ENCODE peak calls at places on chromosomes 6 and 20, in eight cellular contexts. One of them, this sample, is unnamed.
A peak's percentile ranks its signal among the peaks of the same experiment; 100 is the strongest.

GRCh38 chr6:116111552-116112528 is 11.2 kb downstream of the NT5DC1 start:
- DNase-seq in Calu3: peak; percentile 46
- DNase-seq in heart right ventricle: no peak
- DNase-seq in endothelial cell: peak; percentile 56
- DNase-seq in activated CD8-positive, alpha-beta T cell treated with anti-CD3 and anti-CD28 coated beads for 36 hours: peak; percentile 69
- DNase-seq in CD4-positive, alpha-beta T cell: no peak
- DNase-seq in fibroblast of pulmonary artery: peak; percentile 65
- DNase-seq in GM23338: peak; percentile 84
- DNase-seq in this sample: peak; percentile 71

GRCh38 chr20:11677445-11678235 is 240.1 kb upstream of the BTBD3 start:
- DNase-seq in Calu3: no peak
- DNase-seq in heart right ventricle: no peak
- DNase-seq in endothelial cell: no peak
- DNase-seq in activated CD8-positive, alpha-beta T cell treated with anti-CD3 and anti-CD28 coated beads for 36 hours: no peak
- DNase-seq in CD4-positive, alpha-beta T cell: no peak
- DNase-seq in fibroblast of pulmonary artery: no peak
- DNase-seq in GM23338: no peak
- DNase-seq in this sample: no peak

GRCh38 chr6:13026100-13026499 is 302.2 kb downstream of the TBC1D7 start:
- DNase-seq in Calu3: no peak
- DNase-seq in heart right ventricle: no peak
- DNase-seq in endothelial cell: no peak
- DNase-seq in activated CD8-positive, alpha-beta T cell treated with anti-CD3 and anti-CD28 coated beads for 36 hours: no peak
- DNase-seq in CD4-positive, alpha-beta T cell: no peak
- DNase-seq in fibroblast of pulmonary artery: no peak
- DNase-seq in GM23338: no peak
- DNase-seq in this sample: no peak

GRCh38 chr20:24605937-24606455 is 136.6 kb downstream of the SYNDIG1 start:
- DNase-seq in Calu3: no peak
- DNase-seq in heart right ventricle: no peak
- DNase-seq in endothelial cell: no peak
- DNase-seq in activated CD8-positive, alpha-beta T cell treated with anti-CD3 and anti-CD28 coated beads for 36 hours: no peak
- DNase-seq in CD4-positive, alpha-beta T cell: no peak
- DNase-seq in fibroblast of pulmonary artery: no peak
- DNase-seq in GM23338: no peak
- DNase-seq in this sample: no peak

GRCh38 chr6:57075092-57075491 is 14.9 kb upstream of the ZNF451 start:
- DNase-seq in Calu3: no peak
- DNase-seq in heart right ventricle: no peak
- DNase-seq in endothelial cell: no peak
- DNase-seq in activated CD8-positive, alpha-beta T cell treated with anti-CD3 and anti-CD28 coated beads for 36 hours: no peak
- DNase-seq in CD4-positive, alpha-beta T cell: no peak
- DNase-seq in fibroblast of pulmonary artery: no peak
- DNase-seq in GM23338: no peak
- DNase-seq in this sample: no peak

GRCh38 chr6:136201735-136202134 is 48.4 kb downstream of the MTFR2 start:
- DNase-seq in Calu3: no peak
- DNase-seq in heart right ventricle: no peak
- DNase-seq in endothelial cell: no peak
- DNase-seq in activated CD8-positive, alpha-beta T cell treated with anti-CD3 and anti-CD28 coated beads for 36 hours: no peak
- DNase-seq in CD4-positive, alpha-beta T cell: no peak
- DNase-seq in fibroblast of pulmonary artery: no peak
- DNase-seq in GM23338: no peak
- DNase-seq in this sample: peak; percentile 28

GRCh38 chr6:134171517-134171916 is 119.1 kb upstream of the SLC2A12 start:
- DNase-seq in Calu3: no peak
- DNase-seq in heart right ventricle: no peak
- DNase-seq in endothelial cell: no peak
- DNase-seq in activated CD8-positive, alpha-beta T cell treated with anti-CD3 and anti-CD28 coated beads for 36 hours: no peak
- DNase-seq in CD4-positive, alpha-beta T cell: no peak
- DNase-seq in fibroblast of pulmonary artery: peak; percentile 69
- DNase-seq in GM23338: no peak
- DNase-seq in this sample: no peak

GRCh38 chr6:52596371-52597028 is 19.6 kb upstream of the TRAM2 start:
- DNase-seq in Calu3: no peak
- DNase-seq in heart right ventricle: no peak
- DNase-seq in endothelial cell: no peak
- DNase-seq in activated CD8-positive, alpha-beta T cell treated with anti-CD3 and anti-CD28 coated beads for 36 hours: no peak
- DNase-seq in CD4-positive, alpha-beta T cell: no peak
- DNase-seq in fibroblast of pulmonary artery: peak; percentile 89
- DNase-seq in GM23338: no peak
- DNase-seq in this sample: peak; percentile 44

GRCh38 chr6:14444296-14444993 is 326.9 kb downstream of the CD83 start:
- DNase-seq in Calu3: no peak
- DNase-seq in heart right ventricle: no peak
- DNase-seq in endothelial cell: no peak
- DNase-seq in activated CD8-positive, alpha-beta T cell treated with anti-CD3 and anti-CD28 coated beads for 36 hours: no peak
- DNase-seq in CD4-positive, alpha-beta T cell: no peak
- DNase-seq in fibroblast of pulmonary artery: no peak
- DNase-seq in GM23338: no peak
- DNase-seq in this sample: no peak

GRCh38 chr6:26235240-26235730 is 129.7 kb upstream of the BTN3A2 start:
- DNase-seq in Calu3: no peak
- DNase-seq in heart right ventricle: no peak
- DNase-seq in endothelial cell: no peak
- DNase-seq in activated CD8-positive, alpha-beta T cell treated with anti-CD3 and anti-CD28 coated beads for 36 hours: no peak
- DNase-seq in CD4-positive, alpha-beta T cell: no peak
- DNase-seq in fibroblast of pulmonary artery: peak; percentile 41
- DNase-seq in GM23338: no peak
- DNase-seq in this sample: no peak

GRCh38 chr6:56347526-56347925 is 100.1 kb upstream of the COL21A1 start:
- DNase-seq in Calu3: no peak
- DNase-seq in heart right ventricle: no peak
- DNase-seq in endothelial cell: no peak
- DNase-seq in activated CD8-positive, alpha-beta T cell treated with anti-CD3 and anti-CD28 coated beads for 36 hours: no peak
- DNase-seq in CD4-positive, alpha-beta T cell: no peak
- DNase-seq in fibroblast of pulmonary artery: no peak
- DNase-seq in GM23338: no peak
- DNase-seq in this sample: peak; percentile 20

GRCh38 chr6:37866590-37867507 is 47.3 kb downstream of the ZFAND3 start:
- DNase-seq in Calu3: no peak
- DNase-seq in heart right ventricle: no peak
- DNase-seq in endothelial cell: no peak
- DNase-seq in activated CD8-positive, alpha-beta T cell treated with anti-CD3 and anti-CD28 coated beads for 36 hours: no peak
- DNase-seq in CD4-positive, alpha-beta T cell: no peak
- DNase-seq in fibroblast of pulmonary artery: no peak
- DNase-seq in GM23338: no peak
- DNase-seq in this sample: peak; percentile 28

GRCh38 chr6:142301421-142302391 is at the start of gene ADGRG6:
- DNase-seq in Calu3: peak; percentile 77
- DNase-seq in heart right ventricle: peak; percentile 17
- DNase-seq in endothelial cell: peak; percentile 28
- DNase-seq in activated CD8-positive, alpha-beta T cell treated with anti-CD3 and anti-CD28 coated beads for 36 hours: peak; percentile 65
- DNase-seq in CD4-positive, alpha-beta T cell: peak; percentile 25
- DNase-seq in fibroblast of pulmonary artery: no peak
- DNase-seq in GM23338: peak; percentile 87
- DNase-seq in this sample: peak; percentile 66

GRCh38 chr6:43009124-43009523 is 4.6 kb downstream of the MEA1 start:
- DNase-seq in Calu3: peak; percentile 68
- DNase-seq in heart right ventricle: peak; percentile 42
- DNase-seq in endothelial cell: peak; percentile 31
- DNase-seq in activated CD8-positive, alpha-beta T cell treated with anti-CD3 and anti-CD28 coated beads for 36 hours: peak; percentile 70
- DNase-seq in CD4-positive, alpha-beta T cell: peak; percentile 31
- DNase-seq in fibroblast of pulmonary artery: peak; percentile 59
- DNase-seq in GM23338: peak; percentile 50
- DNase-seq in this sample: peak; percentile 46
- TF ChIP-seq CTCF in Calu3: peak; percentile 68
- TF ChIP-seq CTCF in heart right ventricle: peak; percentile 54
- TF ChIP-seq CTCF in endothelial cell: no peak
- TF ChIP-seq CTCF in activated CD8-positive, alpha-beta T cell treated with anti-CD3 and anti-CD28 coated beads for 36 hours: peak; percentile 35
- TF ChIP-seq CTCF in CD4-positive, alpha-beta T cell: no peak
- TF ChIP-seq CTCF in fibroblast of pulmonary artery: peak; percentile 60
- TF ChIP-seq CTCF in GM23338: peak; percentile 64
- TF ChIP-seq CTCF in this sample: peak; percentile 51

GRCh38 chr6:129469070-129469662 is 240.8 kb downstream of the ARHGAP18 start:
- DNase-seq in Calu3: no peak
- DNase-seq in heart right ventricle: no peak
- DNase-seq in endothelial cell: no peak
- DNase-seq in activated CD8-positive, alpha-beta T cell treated with anti-CD3 and anti-CD28 coated beads for 36 hours: no peak
- DNase-seq in CD4-positive, alpha-beta T cell: no peak
- DNase-seq in fibroblast of pulmonary artery: peak; percentile 19
- DNase-seq in GM23338: no peak
- DNase-seq in this sample: peak; percentile 27
- TF ChIP-seq CTCF in Calu3: no peak
- TF ChIP-seq CTCF in heart right ventricle: no peak
- TF ChIP-seq CTCF in endothelial cell: no peak
- TF ChIP-seq CTCF in activated CD8-positive, alpha-beta T cell treated with anti-CD3 and anti-CD28 coated beads for 36 hours: no peak
- TF ChIP-seq CTCF in CD4-positive, alpha-beta T cell: no peak
- TF ChIP-seq CTCF in fibroblast of pulmonary artery: peak; percentile 13
- TF ChIP-seq CTCF in GM23338: peak; percentile 12
- TF ChIP-seq CTCF in this sample: no peak

GRCh38 chr20:15699431-15700146 is 873.7 kb downstream of the KIF16B start:
- DNase-seq in Calu3: no peak
- DNase-seq in heart right ventricle: no peak
- DNase-seq in endothelial cell: no peak
- DNase-seq in activated CD8-positive, alpha-beta T cell treated with anti-CD3 and anti-CD28 coated beads for 36 hours: no peak
- DNase-seq in CD4-positive, alpha-beta T cell: no peak
- DNase-seq in fibroblast of pulmonary artery: no peak
- DNase-seq in GM23338: peak; percentile 36
- DNase-seq in this sample: peak; percentile 73
- TF ChIP-seq CTCF in Calu3: no peak
- TF ChIP-seq CTCF in heart right ventricle: no peak
- TF ChIP-seq CTCF in endothelial cell: no peak
- TF ChIP-seq CTCF in activated CD8-positive, alpha-beta T cell treated with anti-CD3 and anti-CD28 coated beads for 36 hours: no peak
- TF ChIP-seq CTCF in CD4-positive, alpha-beta T cell: no peak
- TF ChIP-seq CTCF in fibroblast of pulmonary artery: no peak
- TF ChIP-seq CTCF in GM23338: peak; percentile 59
- TF ChIP-seq CTCF in this sample: peak; percentile 26

GRCh38 chr20:44747166-44748004 is 1.7 kb downstream of the KCNK15 start:
- DNase-seq in Calu3: peak; percentile 98
- DNase-seq in heart right ventricle: peak; percentile 71
- DNase-seq in endothelial cell: peak; percentile 82
- DNase-seq in activated CD8-positive, alpha-beta T cell treated with anti-CD3 and anti-CD28 coated beads for 36 hours: peak; percentile 87
- DNase-seq in CD4-positive, alpha-beta T cell: peak; percentile 57
- DNase-seq in fibroblast of pulmonary artery: peak; percentile 81
- DNase-seq in GM23338: peak; percentile 97
- DNase-seq in this sample: peak; percentile 82

GRCh38 chr20:44752099-44752931 is 6.7 kb downstream of the KCNK15 start:
- DNase-seq in Calu3: no peak
- DNase-seq in heart right ventricle: no peak
- DNase-seq in endothelial cell: no peak
- DNase-seq in activated CD8-positive, alpha-beta T cell treated with anti-CD3 and anti-CD28 coated beads for 36 hours: no peak
- DNase-seq in CD4-positive, alpha-beta T cell: no peak
- DNase-seq in fibroblast of pulmonary artery: no peak
- DNase-seq in GM23338: no peak
- DNase-seq in this sample: no peak

GRCh38 chr20:44746367-44747165 is 901 bp downstream of the KCNK15 start:
- DNase-seq in Calu3: peak; percentile 71
- DNase-seq in heart right ventricle: no peak
- DNase-seq in endothelial cell: no peak
- DNase-seq in activated CD8-positive, alpha-beta T cell treated with anti-CD3 and anti-CD28 coated beads for 36 hours: no peak
- DNase-seq in CD4-positive, alpha-beta T cell: no peak
- DNase-seq in fibroblast of pulmonary artery: no peak
- DNase-seq in GM23338: peak; percentile 52
- DNase-seq in this sample: no peak

GRCh38 chr20:44748005-44748370 is 2.3 kb downstream of the KCNK15 start:
- DNase-seq in Calu3: no peak
- DNase-seq in heart right ventricle: no peak
- DNase-seq in endothelial cell: no peak
- DNase-seq in activated CD8-positive, alpha-beta T cell treated with anti-CD3 and anti-CD28 coated beads for 36 hours: no peak
- DNase-seq in CD4-positive, alpha-beta T cell: no peak
- DNase-seq in fibroblast of pulmonary artery: no peak
- DNase-seq in GM23338: no peak
- DNase-seq in this sample: no peak

GRCh38 chr20:44750081-44750805 is 4.6 kb downstream of the KCNK15 start:
- DNase-seq in Calu3: no peak
- DNase-seq in heart right ventricle: no peak
- DNase-seq in endothelial cell: no peak
- DNase-seq in activated CD8-positive, alpha-beta T cell treated with anti-CD3 and anti-CD28 coated beads for 36 hours: no peak
- DNase-seq in CD4-positive, alpha-beta T cell: no peak
- DNase-seq in fibroblast of pulmonary artery: no peak
- DNase-seq in GM23338: peak; percentile 56
- DNase-seq in this sample: no peak
- TF ChIP-seq CTCF in Calu3: peak; percentile 26
- TF ChIP-seq CTCF in heart right ventricle: peak; percentile 21
- TF ChIP-seq CTCF in endothelial cell: no peak
- TF ChIP-seq CTCF in activated CD8-positive, alpha-beta T cell treated with anti-CD3 and anti-CD28 coated beads for 36 hours: no peak
- TF ChIP-seq CTCF in CD4-positive, alpha-beta T cell: no peak
- TF ChIP-seq CTCF in fibroblast of pulmonary artery: no peak
- TF ChIP-seq CTCF in GM23338: peak; percentile 64
- TF ChIP-seq CTCF in this sample: no peak

GRCh38 chr6:155561262-155561970 is 105.8 kb upstream of the NOX3 start:
- DNase-seq in Calu3: no peak
- DNase-seq in heart right ventricle: no peak
- DNase-seq in endothelial cell: no peak
- DNase-seq in activated CD8-positive, alpha-beta T cell treated with anti-CD3 and anti-CD28 coated beads for 36 hours: no peak
- DNase-seq in CD4-positive, alpha-beta T cell: no peak
- DNase-seq in fibroblast of pulmonary artery: no peak
- DNase-seq in GM23338: no peak
- DNase-seq in this sample: no peak
- TF ChIP-seq CTCF in Calu3: no peak
- TF ChIP-seq CTCF in heart right ventricle: no peak
- TF ChIP-seq CTCF in endothelial cell: no peak
- TF ChIP-seq CTCF in activated CD8-positive, alpha-beta T cell treated with anti-CD3 and anti-CD28 coated beads for 36 hours: no peak
- TF ChIP-seq CTCF in CD4-positive, alpha-beta T cell: no peak
- TF ChIP-seq CTCF in fibroblast of pulmonary artery: no peak
- TF ChIP-seq CTCF in GM23338: no peak
- TF ChIP-seq CTCF in this sample: no peak

GRCh38 chr6:38929560-38929959 is 119.0 kb upstream of the GLP1R start:
- DNase-seq in Calu3: no peak
- DNase-seq in heart right ventricle: no peak
- DNase-seq in endothelial cell: no peak
- DNase-seq in activated CD8-positive, alpha-beta T cell treated with anti-CD3 and anti-CD28 coated beads for 36 hours: no peak
- DNase-seq in CD4-positive, alpha-beta T cell: no peak
- DNase-seq in fibroblast of pulmonary artery: no peak
- DNase-seq in GM23338: no peak
- DNase-seq in this sample: no peak
- TF ChIP-seq CTCF in Calu3: no peak
- TF ChIP-seq CTCF in heart right ventricle: no peak
- TF ChIP-seq CTCF in endothelial cell: no peak
- TF ChIP-seq CTCF in activated CD8-positive, alpha-beta T cell treated with anti-CD3 and anti-CD28 coated beads for 36 hours: no peak
- TF ChIP-seq CTCF in CD4-positive, alpha-beta T cell: no peak
- TF ChIP-seq CTCF in fibroblast of pulmonary artery: no peak
- TF ChIP-seq CTCF in GM23338: no peak
- TF ChIP-seq CTCF in this sample: no peak